ENCODE peak calls at places on chromosomes 4 and X, in five cellular contexts. T is body of pancreas, B is tibial artery, J is transverse colon, V is right lobe of liver. H is an unnamed sample. For H3K36me3, the result is how much of the 10 kb centered on the place peaks cover.

GRCh38 chr4:188372856-188373255 is 233.6 kb downstream of the TRIML1 start:
- DNase-seq in T (no peak), B (no peak), J (no peak), V (no peak), H (no peak)

GRCh38 chrX:150831863-150832262 is 66.6 kb downstream of the CD99L2 start:
- DNase-seq in T (no peak), B (no peak), J (no peak), V (no peak), H (no peak)

GRCh38 chrX:13024911-13025454 is 19.4 kb downstream of the FAM9C start:
- DNase-seq in T (no peak), B (no peak), J (no peak), V (no peak), H (no peak)

GRCh38 chr4:176792348-176793059 is at the start of gene VEGFC:
- DNase-seq in T (peak), B (peak), J (peak), V (peak), H (peak)

GRCh38 chr4:8090312-8090711 is 68.3 kb downstream of the ABLIM2 start:
- DNase-seq in T (no peak), B (no peak), J (peak), V (no peak), H (no peak)

GRCh38 chrX:41596586-41596985 is 92.2 kb upstream of the GPR34 start:
- DNase-seq in T (no peak), B (no peak), J (no peak), V (no peak), H (no peak)

GRCh38 chr4:4394644-4395043 is 7.7 kb downstream of the NSG1 start:
- DNase-seq in T (no peak), B (no peak), J (no peak), V (no peak), H (no peak)

GRCh38 chr4:121016630-121017029 is 55.7 kb downstream of the NDNF start:
- DNase-seq in T (no peak), B (no peak), J (no peak), V (no peak), H (no peak)

GRCh38 chr4:77861500-77861899 is 1.1 kb upstream of the MRPL1 start:
- DNase-seq in T (no peak), B (no peak), J (no peak), V (no peak), H (no peak)

GRCh38 chrX:134482371-134482770 is 22.4 kb downstream of the HPRT1 start:
- DNase-seq in T (no peak), B (no peak), J (no peak), V (no peak), H (no peak)

GRCh38 chrX:134476284-134476683 is 16.3 kb downstream of the HPRT1 start:
- DNase-seq in T (no peak), B (no peak), J (no peak), V (no peak), H (no peak)

GRCh38 chrX:134478374-134478773 is 18.4 kb downstream of the HPRT1 start:
- DNase-seq in T (no peak), B (no peak), J (no peak), V (no peak), H (no peak)

GRCh38 chrX:134481339-134481738 is 21.4 kb downstream of the HPRT1 start:
- DNase-seq in T (no peak), B (no peak), J (no peak), V (no peak), H (no peak)

DNA sequence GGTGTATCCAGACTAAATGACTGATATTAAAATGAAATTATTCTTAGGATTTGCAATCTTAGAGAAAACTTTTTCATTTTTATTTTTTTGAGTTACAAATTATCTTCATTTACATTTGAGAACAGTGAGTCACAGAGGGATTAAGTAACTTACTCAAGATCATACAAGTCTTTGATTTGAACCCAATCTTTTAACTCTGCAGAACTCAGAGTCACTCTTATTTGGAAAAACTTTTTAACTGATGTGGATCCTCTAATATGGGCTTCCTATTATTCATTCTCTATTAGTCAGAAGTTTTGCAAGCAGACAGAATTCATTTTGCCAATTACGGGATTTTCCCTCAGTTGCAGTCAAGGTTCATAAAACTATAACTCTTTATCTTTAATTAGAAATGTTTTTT is 20.1 kb downstream of the HPRT1 start:
- DNase-seq in T (no peak), B (no peak), J (no peak), V (no peak), H (no peak)
- H3K36me3 ChIP-seq in T (under half), B (under half), J (under half), V (under half), H (under half)

GRCh38 chr4:1717129-1718094 is 3.7 kb downstream of the TMEM129 start:
- DNase-seq in T (no peak), B (peak), J (no peak), V (no peak), H (no peak)
- H3K36me3 ChIP-seq in T (under half), B (under half), J (under half), V (under half), H (half or more)

DNA sequence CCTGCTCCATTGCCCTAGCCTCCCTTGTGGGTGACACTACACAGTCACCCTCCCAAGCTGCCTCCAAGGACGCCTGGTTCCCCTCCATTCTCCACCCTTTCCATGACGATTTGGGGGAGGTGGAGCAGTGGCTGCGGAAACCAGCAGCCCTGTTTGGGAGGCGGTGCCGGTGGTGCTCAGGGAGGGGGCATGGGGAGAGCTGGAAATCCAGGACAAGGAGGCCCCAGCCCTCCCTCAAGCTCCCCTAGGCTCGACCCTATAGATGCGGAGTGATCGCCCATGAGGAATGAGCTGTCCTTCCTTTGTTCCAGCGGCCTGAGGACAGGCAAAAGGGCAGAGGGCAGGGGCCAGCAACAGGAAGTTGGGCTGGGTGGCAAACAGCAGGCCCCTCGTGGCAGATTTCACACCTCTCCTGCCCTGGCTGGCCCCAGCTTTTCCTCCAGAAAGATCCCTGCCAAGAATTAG is 3.6 kb upstream of the RENBP start:
- DNase-seq in T (no peak), B (no peak), J (no peak), V (no peak), H (no peak)
- H3K36me3 ChIP-seq in T (under half), B (under half), J (under half), V (under half), H (half or more)

GRCh38 chr4:99074816-99075215 is 13.8 kb downstream of the ADH5 start:
- DNase-seq in T (no peak), B (no peak), J (no peak), V (no peak), H (no peak)
- H3K36me3 ChIP-seq in T (under half), B (half or more), J (under half), V (under half), H (half or more)

DNA sequence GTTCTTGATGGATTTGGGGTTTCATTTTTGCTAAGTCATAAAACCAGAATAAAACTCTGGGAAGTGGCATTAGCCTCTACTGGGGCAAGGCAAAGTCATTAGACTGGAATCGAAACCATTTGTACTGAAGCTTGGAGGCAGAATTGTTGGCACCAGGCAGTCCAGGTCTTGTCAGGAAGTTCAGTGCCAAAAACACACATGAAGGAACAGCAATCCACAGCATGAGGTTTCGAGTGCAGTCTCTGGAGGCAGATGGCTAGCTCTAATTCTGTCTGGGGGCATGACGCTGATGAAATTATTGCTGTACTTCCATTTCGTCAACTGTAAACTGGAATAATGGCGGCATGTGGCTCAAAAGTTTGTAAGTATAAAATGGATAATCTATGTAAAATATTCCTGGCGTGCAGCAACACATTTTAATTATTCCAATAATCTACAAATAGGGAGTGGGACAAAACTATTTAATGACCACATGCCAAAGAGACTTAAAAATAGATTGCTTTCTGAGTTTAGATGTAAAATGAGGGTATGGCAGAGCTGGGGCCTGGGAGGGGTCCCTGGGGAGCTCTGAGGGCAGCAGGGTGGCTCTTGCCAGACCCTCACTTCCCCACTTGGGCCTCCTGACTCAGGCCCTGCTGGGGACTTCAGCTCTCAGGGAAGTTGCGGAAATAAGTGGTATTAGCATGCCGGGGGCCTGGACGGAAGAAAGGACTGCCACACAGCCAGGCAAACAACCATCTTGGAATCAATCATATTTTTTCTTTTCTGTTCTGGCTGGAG is 18.8 kb upstream of the CENPU start:
- DNase-seq in T (no peak), B (no peak), J (no peak), V (no peak), H (no peak)
- H3K36me3 ChIP-seq in T (under half), B (under half), J (under half), V (under half), H (under half)

DNA sequence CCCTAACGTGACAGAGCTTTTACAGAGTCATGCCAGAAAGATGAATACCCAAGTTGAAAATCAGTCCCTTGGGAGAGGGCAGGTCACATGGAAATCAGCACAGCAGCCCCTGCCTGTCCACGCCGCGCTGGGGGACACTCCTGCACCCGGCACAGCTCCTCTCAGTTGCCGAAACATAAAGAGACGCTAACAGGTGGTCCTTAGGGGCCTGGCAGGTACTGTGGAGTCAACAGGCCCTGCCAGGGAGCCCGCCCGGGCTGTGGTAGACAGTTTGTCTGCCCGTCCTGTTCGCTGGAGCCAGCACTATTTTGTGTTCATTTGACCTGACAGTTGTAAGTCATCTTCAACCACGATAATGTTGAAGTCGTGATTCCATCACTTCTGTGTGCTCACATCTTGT is 30.5 kb downstream of the NELFA start:
- DNase-seq in T (no peak), B (no peak), J (no peak), V (no peak), H (no peak)
- H3K36me3 ChIP-seq in T (under half), B (half or more), J (under half), V (under half), H (half or more)

DNA sequence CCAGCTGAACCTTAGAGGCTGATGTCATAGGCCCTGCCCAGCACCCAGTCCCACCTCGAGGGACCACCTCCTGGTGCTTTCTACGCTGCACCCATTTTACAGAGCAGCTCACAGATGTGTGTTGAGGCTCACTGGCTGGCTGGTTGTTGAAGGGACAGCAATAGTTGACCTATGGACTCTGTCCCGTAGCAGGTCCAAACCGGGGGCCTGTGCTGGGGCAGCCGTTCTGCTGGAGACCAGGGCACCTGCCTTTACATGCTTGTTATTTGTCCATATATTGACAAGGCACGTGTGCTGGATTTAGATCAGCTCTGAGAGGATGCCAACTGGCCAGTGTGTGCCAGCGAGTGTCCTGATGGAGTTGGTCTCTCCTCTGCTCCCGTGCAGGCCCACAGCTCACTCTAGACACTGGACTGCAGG is 58.1 kb downstream of the TNIP2 start:
- DNase-seq in T (no peak), B (no peak), J (no peak), V (peak), H (no peak)
- H3K36me3 ChIP-seq in T (half or more), B (half or more), J (under half), V (under half), H (half or more)

GRCh38 chr4:76177709-76178108 is 29.5 kb upstream of the NUP54 start:
- DNase-seq in T (no peak), B (no peak), J (no peak), V (no peak), H (no peak)

GRCh38 chr4:76179398-76180318 is 31.5 kb upstream of the NUP54 start:
- DNase-seq in T (peak), B (peak), J (peak), V (peak), H (peak)

GRCh38 chr4:76174216-76174615 is 26.0 kb upstream of the NUP54 start:
- DNase-seq in T (no peak), B (no peak), J (no peak), V (no peak), H (no peak)

GRCh38 chr4:76178296-76178695 is 30.1 kb upstream of the NUP54 start:
- DNase-seq in T (no peak), B (no peak), J (no peak), V (no peak), H (no peak)

GRCh38 chr4:76175336-76175735 is 27.1 kb upstream of the NUP54 start:
- DNase-seq in T (no peak), B (no peak), J (no peak), V (no peak), H (no peak)
- H3K36me3 ChIP-seq in T (under half), B (half or more), J (under half), V (under half), H (half or more)

GRCh38 chrX:103175944-103176753 is 38.8 kb upstream of the BEX4 start:
- DNase-seq in T (peak), B (peak), J (peak), V (peak), H (peak)

DNA sequence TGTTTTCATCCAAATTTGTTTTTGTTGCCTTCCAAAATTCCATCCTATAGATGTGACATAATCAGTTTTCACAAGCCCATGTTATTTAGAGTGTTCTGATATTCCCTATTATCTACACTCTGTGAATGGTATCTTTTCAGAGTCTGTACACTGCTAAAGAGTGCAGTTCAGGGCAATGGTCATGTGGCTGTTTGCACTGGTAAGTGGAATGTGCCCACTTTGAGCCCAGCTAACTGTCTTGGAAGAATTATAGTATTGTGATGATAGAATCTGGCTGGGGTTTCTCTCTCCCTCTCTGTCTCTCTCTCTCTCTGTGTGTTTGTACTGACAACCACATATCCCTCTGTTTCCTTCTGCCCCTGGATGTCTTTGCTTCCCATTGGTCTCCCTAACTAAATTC is 37.3 kb upstream of the BEX4 start:
- DNase-seq in T (no peak), B (no peak), J (no peak), V (no peak), H (no peak)
- H3K36me3 ChIP-seq in T (under half), B (under half), J (under half), V (under half), H (under half)

H was measured in WERI-Rb-1.